ENCODE peak calls at places on chromosomes 2 and 18, in five cellular contexts. M, N, E, Q and X are unnamed samples.

GRCh38 chr2:5937865-5938565 is 245.8 kb downstream of the SOX11 start:
- DNase-seq in E (no peak), N (no peak), Q (peak; percentile 28), M (peak; percentile 13), X (no peak)

GRCh38 chr2:160835166-160835565 is 325.1 kb upstream of the TANK start:
- DNase-seq in Q (no peak), M (no peak), N (no peak), E (no peak), X (no peak)

GRCh38 chr18:31042391-31043181 is at the start of gene DSC3:
- DNase-seq in E (peak; percentile 18), Q (peak; percentile 70), M (peak; percentile 19), N (no peak), X (peak; percentile 39)

GRCh38 chr2:33108483-33109443 is 162.0 kb downstream of the LTBP1 start:
- DNase-seq in N (no peak), E (peak; percentile 96), Q (no peak), M (peak; percentile 66), X (peak; percentile 38)

GRCh38 chr2:64273524-64274398 is 129.5 kb upstream of the PELI1 start:
- DNase-seq in Q (peak; percentile 41), M (peak; percentile 95), N (no peak), E (peak; percentile 70), X (peak; percentile 17)

GRCh38 chr2:79040967-79041582 is 15.6 kb downstream of the REG3G start:
- DNase-seq in E (no peak), Q (peak; percentile 44), N (peak; percentile 37), M (no peak), X (no peak)

GRCh38 chr18:68969027-68969426 is 171.1 kb downstream of the CCDC102B start:
- DNase-seq in M (no peak), N (no peak), E (no peak), Q (no peak), X (no peak)

GRCh38 chr18:408367-408766 is 92.1 kb downstream of the COLEC12 start:
- DNase-seq in E (no peak), N (no peak), Q (no peak), M (no peak), X (no peak)

GRCh38 chr18:3906072-3906471 is 456.1 kb downstream of the TGIF1 start:
- DNase-seq in N (no peak), Q (peak; percentile 24), E (no peak), M (peak; percentile 18), X (peak; percentile 24)

GRCh38 chr2:120957905-120958304 is 222.2 kb downstream of the GLI2 start:
- DNase-seq in M (no peak), Q (no peak), E (no peak), N (no peak), X (no peak)

GRCh38 chr18:28404721-28405120 is 227.8 kb upstream of the CDH2 start:
- DNase-seq in M (no peak), Q (no peak), E (no peak), N (no peak), X (no peak)

GRCh38 chr2:99729104-99729503 is 239.3 kb upstream of the REV1 start:
- DNase-seq in Q (no peak), M (no peak), E (peak; percentile 53), N (no peak), X (no peak)

GRCh38 chr2:95295376-95295775 is 1.8 kb upstream of the KCNIP3 start:
- DNase-seq in E (no peak), M (no peak), Q (no peak), N (no peak), X (no peak)

DNA sequence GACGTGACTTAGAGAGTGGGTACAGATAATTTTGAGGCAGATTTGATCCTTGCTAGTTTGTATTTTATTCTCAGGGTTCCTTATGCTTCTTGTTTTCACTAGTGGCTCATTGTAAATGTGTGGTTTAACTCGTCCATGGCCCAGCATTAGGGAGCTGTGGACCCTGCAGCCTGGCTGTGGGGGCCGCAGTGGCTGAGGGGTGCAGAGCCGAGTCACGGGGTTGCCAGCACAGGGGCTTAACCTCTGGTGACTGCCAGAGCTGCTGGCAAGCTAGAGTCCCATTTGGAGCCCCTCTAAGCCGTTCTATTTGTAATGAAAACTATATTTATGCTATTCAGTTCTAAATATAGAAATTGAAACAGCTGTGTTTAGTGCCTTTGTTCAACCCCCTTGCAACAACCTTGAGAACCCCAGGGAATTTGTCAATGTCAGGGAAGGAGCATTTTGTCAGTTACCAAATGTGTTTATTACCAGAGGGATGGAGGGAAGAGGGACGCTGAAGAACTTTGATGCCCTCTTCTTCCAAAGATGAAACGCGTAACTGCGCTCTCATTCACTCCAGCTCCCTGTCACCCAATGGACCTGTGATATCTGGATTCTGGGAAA is 269.9 kb downstream of the MYT1L start:
- DNase-seq in M (no peak), E (no peak), Q (no peak), N (no peak), X (no peak)
- H3K4me2 ChIP-seq in M (no peak overlapping the region), E (no peak overlapping the region), Q (no peak overlapping the region), N (no peak overlapping the region), X (no peak overlapping the region)

DNA sequence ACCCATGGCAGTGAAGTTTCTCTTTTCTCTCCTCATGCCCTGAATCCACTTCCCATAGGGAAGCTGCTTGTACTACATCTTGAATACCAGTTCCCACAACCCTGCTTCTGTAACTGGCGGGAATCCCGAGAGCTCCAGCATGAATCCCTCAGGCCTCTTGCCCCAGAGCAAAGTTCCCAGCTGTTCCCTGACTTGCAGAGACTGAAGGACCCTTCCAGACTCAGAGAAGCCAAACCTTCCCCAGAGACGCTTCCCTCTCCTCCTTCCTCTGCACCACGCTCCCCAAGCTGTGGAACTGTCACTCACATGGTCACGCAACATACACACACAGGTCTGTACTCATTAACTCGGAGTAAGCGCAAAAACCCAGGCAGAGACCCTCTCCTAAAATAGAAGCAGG is 26.4 kb downstream of the TRAPPC12 start:
- DNase-seq in Q (no peak), M (no peak), N (no peak), E (no peak), X (no peak)
- H3K4me2 ChIP-seq in Q (no peak overlapping the region), M (no peak overlapping the region), N (no peak overlapping the region), E (no peak overlapping the region), X (no peak overlapping the region)

DNA sequence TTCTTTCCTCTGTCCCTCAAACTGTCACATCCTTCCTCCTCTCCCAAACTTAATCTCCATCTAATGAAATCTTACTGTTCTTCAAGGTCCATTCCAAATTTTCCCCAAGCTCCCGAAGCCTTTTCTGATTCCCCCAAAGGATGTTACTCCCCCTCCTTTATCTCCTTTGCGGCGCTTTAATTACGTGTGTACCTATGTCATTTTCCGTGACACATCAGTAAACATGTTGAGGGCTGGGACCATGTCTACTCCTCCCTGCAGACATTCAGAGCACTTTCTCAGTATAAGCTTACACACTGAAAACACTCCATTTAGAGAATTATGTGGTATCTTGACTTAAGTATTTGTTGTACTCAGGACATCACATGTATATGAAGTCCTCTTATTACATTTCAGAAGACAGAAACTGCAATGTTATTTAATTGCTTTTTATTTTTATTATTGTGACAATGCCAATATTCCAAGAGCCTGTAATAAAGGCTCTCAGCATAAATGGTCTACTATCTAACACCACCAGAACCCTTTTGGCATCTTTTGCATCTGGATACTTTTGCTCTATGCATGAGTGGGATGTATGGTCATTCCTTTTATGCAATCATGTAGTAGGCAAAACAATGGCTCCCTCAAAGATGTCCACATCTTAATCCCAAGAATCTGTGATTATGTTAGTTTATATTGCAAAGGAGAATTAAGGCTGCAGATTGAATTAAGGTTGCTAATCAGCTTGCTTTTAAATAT is 1.8 kb downstream of the NMI start:
- DNase-seq in N (no peak), M (no peak), Q (no peak), E (no peak), X (no peak)
- H3K4me2 ChIP-seq in N (peak overlapping the region; percentile 80), M (no peak overlapping the region), Q (no peak overlapping the region), E (peak overlapping the region; percentile 54), X (peak overlapping the region; percentile 86)

GRCh38 chr2:216695401-216695821 is at the start of gene IGFBP5:
- DNase-seq in N (no peak), M (peak; percentile 85), E (peak; percentile 96), Q (peak; percentile 94), X (no peak)
- H3K4me2 ChIP-seq in N (no peak within 1 kb of the TSS), M (peak within 1 kb of the TSS; percentile 95), E (peak within 1 kb of the TSS; percentile 87), Q (peak within 1 kb of the TSS; percentile 94), X (peak within 1 kb of the TSS; percentile 94)

DNA sequence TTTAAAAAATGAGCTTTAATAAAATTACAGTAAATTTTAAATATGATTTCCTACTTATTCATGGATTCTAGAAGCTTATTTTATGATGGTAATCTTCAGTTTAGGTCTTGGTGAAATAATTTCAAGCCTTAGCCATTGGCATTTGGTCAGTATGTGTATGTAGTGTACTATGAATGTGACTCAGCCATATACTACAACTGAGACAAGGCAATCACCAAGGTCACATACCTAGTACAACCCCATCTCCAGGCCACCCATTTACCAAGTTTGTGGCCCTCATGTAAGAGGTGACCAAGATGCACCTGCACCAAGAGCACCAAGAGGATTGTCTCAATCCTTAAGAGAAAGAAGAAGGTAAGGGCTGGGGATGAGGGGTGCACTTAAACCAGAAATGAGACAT is 54.8 kb upstream of the FRZB start:
- DNase-seq in M (no peak), E (no peak), N (no peak), Q (no peak), X (no peak)
- H3K4me2 ChIP-seq in M (no peak overlapping the region), E (no peak overlapping the region), N (peak overlapping the region; percentile 47), Q (no peak overlapping the region), X (no peak overlapping the region)

GRCh38 chr2:58540680-58541079 is 299.6 kb upstream of the FANCL start:
- DNase-seq in M (no peak), Q (no peak), E (no peak), N (no peak), X (no peak)
- H3K4me2 ChIP-seq in M (peak overlapping the region; percentile 57), Q (peak overlapping the region; percentile 42), E (no peak overlapping the region), N (no peak overlapping the region), X (peak overlapping the region; percentile 44)

DNA sequence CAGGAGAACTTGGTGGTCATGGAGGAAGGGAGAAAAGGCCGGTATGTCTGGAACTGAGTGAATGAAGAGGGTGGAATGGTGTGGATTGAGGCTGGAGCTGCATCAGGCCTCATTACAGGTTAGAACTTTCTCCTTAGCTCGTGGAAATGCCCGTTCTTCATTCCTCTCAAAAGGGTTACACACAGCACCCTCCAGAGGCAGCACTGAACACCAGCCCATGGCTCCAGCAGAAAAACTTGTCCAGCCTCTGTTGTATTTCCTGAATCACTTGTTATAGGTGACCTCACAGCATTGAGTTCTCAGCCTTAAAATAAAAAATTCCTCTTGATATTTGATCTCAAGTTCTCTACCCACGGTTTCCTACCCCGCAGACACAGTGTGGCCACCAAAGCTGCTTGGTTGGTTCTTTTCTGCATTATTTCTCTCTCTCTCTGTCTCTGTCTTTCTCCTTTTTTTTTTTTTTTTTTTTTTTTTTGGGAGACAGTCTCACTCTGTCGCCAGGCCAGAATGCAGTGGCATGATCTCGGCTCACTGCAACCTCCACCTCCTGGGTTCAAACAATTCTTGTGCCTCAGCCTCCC is 89.6 kb downstream of the ITGB1BP1 start:
- DNase-seq in M (peak; percentile 85), Q (peak; percentile 84), E (peak; percentile 87), N (peak; percentile 51), X (peak; percentile 70)
- H3K4me2 ChIP-seq in M (no peak overlapping the region), Q (no peak overlapping the region), E (no peak overlapping the region), N (no peak overlapping the region), X (no peak overlapping the region)